ENCODE peak calls at places on chromosomes 16 and 17, in nine cellular contexts. L, A, R, K, B, Y, E, Q and D are unnamed samples.

GRCh38 chr17:17078832-17079231 is 36.6 kb downstream of the MPRIP start:
- DNase-seq in K (no peak), Y (no peak), Q (no peak), B (no peak), E (no peak), A (no peak), L (no peak), R (no peak), D (no peak)

GRCh38 chr16:19210175-19210924 is 42.3 kb downstream of the SYT17 start:
- DNase-seq in B (no peak), E (no peak), K (no peak), Y (no peak), R (peak; percentile 36), Q (no peak), A (no peak), L (peak; percentile 80), D (no peak)

GRCh38 chr17:18087610-18088491 is at the start of gene DRG2:
- DNase-seq in R (peak; percentile 76), B (peak; percentile 89), Q (peak; percentile 98), Y (peak; percentile 89), L (peak; percentile 95), E (peak; percentile 79), K (peak; percentile 94), A (peak; percentile 58), D (peak; percentile 69)

GRCh38 chr16:15970202-15970601 is 20.8 kb downstream of the ABCC1 start:
- DNase-seq in E (no peak), L (no peak), B (peak; percentile 39), Q (no peak), Y (no peak), A (no peak), K (no peak), R (no peak), D (no peak)

GRCh38 chr17:81422776-81423697 is 27.8 kb downstream of the BAHCC1 start:
- DNase-seq in Q (no peak), K (peak; percentile 93), A (no peak), Y (peak; percentile 68), B (peak; percentile 85), R (no peak), E (no peak), L (peak; percentile 99), D (no peak)

GRCh38 chr17:36849871-36850348 is 87.4 kb upstream of the LHX1 start:
- DNase-seq in Q (peak; percentile 77), R (no peak), Y (peak; percentile 95), E (no peak), K (no peak), A (no peak), L (peak; percentile 89), B (peak; percentile 95), D (peak; percentile 68)

GRCh38 chr16:74626741-74627416 is 20.0 kb upstream of the GLG1 start:
- DNase-seq in A (no peak), Y (no peak), E (no peak), Q (no peak), K (no peak), L (no peak), R (no peak), B (no peak), D (no peak)

GRCh38 chr17:77664097-77664729 is 294.3 kb upstream of the TNRC6C start:
- DNase-seq in Q (no peak), R (no peak), E (no peak), A (no peak), K (no peak), B (no peak), Y (no peak), L (no peak), D (no peak)

GRCh38 chr17:40511667-40512221 is 10.3 kb upstream of the TNS4 start:
- DNase-seq in L (no peak), R (no peak), A (no peak), K (no peak), B (no peak), Y (no peak), E (no peak), Q (no peak), D (no peak)

GRCh38 chr16:89707695-89708094 is 6.2 kb upstream of the SPATA2L start:
- DNase-seq in Q (no peak), Y (no peak), L (no peak), B (no peak), E (no peak), R (no peak), K (no peak), A (no peak), D (no peak)

GRCh38 chr16:81601008-81601428 is 156.4 kb downstream of the CMIP start:
- DNase-seq in K (no peak), E (no peak), A (peak; percentile 13), B (peak; percentile 54), Y (no peak), R (no peak), L (peak; percentile 52), Q (no peak), D (peak; percentile 60)

GRCh38 chr16:50547340-50547865 is 793 bp upstream of the NKD1 start:
- DNase-seq in B (no peak), R (no peak), L (peak; percentile 44), K (no peak), E (no peak), Y (peak; percentile 98), A (no peak), Q (peak; percentile 73), D (no peak)

GRCh38 chr17:74671031-74671771 is 41.5 kb downstream of the CD300LF start:
- DNase-seq in E (peak; percentile 20), Q (peak; percentile 77), B (peak; percentile 68), L (peak; percentile 87), Y (no peak), K (peak; percentile 66), R (no peak), A (no peak), D (peak; percentile 40)

GRCh38 chr16:66881014-66881417 is 701 bp downstream of the PDP2 start:
- DNase-seq in B (no peak), A (no peak), L (no peak), K (no peak), Q (peak; percentile 52), Y (no peak), E (no peak), R (no peak), D (no peak)

GRCh38 chr17:43720311-43721060 is 38.1 kb downstream of the SOST start:
- DNase-seq in R (peak; percentile 74), K (peak; percentile 78), B (no peak), E (no peak), L (peak; percentile 77), A (peak; percentile 45), Q (peak; percentile 83), Y (peak; percentile 57), D (no peak)

GRCh38 chr17:61809816-61810392 is 53.4 kb downstream of the BRIP1 start:
- DNase-seq in R (no peak), K (no peak), L (no peak), Y (peak; percentile 58), A (no peak), E (no peak), Q (no peak), B (peak; percentile 62), D (no peak)

GRCh38 chr17:64037180-64037579 is 16.7 kb upstream of the ICAM2 start:
- DNase-seq in Y (no peak), E (no peak), L (no peak), A (no peak), R (no peak), B (no peak), K (no peak), Q (no peak), D (no peak)

GRCh38 chr17:72527819-72528218 is 407.0 kb downstream of the SOX9 start:
- DNase-seq in Q (no peak), Y (no peak), K (no peak), L (no peak), B (no peak), R (no peak), A (no peak), E (no peak), D (no peak)

GRCh38 chr17:70552230-70552981 is 383.1 kb downstream of the KCNJ2 start:
- DNase-seq in Y (peak; percentile 51), L (peak; percentile 4), R (peak; percentile 78), Q (no peak), K (no peak), B (peak; percentile 53), A (no peak), E (peak; percentile 24), D (peak; percentile 36)

GRCh38 chr16:87724490-87725291 is 41.1 kb downstream of the KLHDC4 start:
- DNase-seq in R (peak; percentile 68), Q (no peak), K (no peak), Y (peak; percentile 64), B (peak; percentile 86), L (peak; percentile 44), E (no peak), A (no peak), D (no peak)

GRCh38 chr16:22022151-22022550 is 14.2 kb downstream of the MOSMO start:
- DNase-seq in A (no peak), K (no peak), L (no peak), Y (no peak), E (no peak), B (no peak), R (no peak), Q (no peak), D (no peak)

GRCh38 chr17:8121531-8122390 is 2.1 kb downstream of the HES7 start:
- DNase-seq in Q (peak; percentile 80), A (peak; percentile 33), E (no peak), Y (peak; percentile 84), R (no peak), K (no peak), L (peak; percentile 85), B (peak; percentile 74), D (no peak)